ENCODE peak calls at places on chromosomes 7 and 10, in eight cellular contexts. One of them, this sample, is unnamed.

GRCh38 chr7:108268200-108268820 is 138.1 kb upstream of the LAMB4 start:
- DNase-seq in activated T-cell treated with anti-CD3 and anti-CD28 coated beads, Interleukin-2, amount 50 U/mL, for 24 hours: no peak
- DNase-seq in uterus: no peak
- DNase-seq in CD4-positive, alpha-beta memory T cell: no peak
- DNase-seq in AG20443: no peak
- DNase-seq in iPS-NIHi11: no peak
- DNase-seq in lung: no peak
- DNase-seq in activated T-helper 1 cell treated with anti-CD3 and anti-CD28 coated beads, Interleukin-2, amount 50 U/mL, for 16 hours: no peak
- DNase-seq in this sample: peak

GRCh38 chr7:6579446-6579845 is 2.2 kb downstream of the ZDHHC4 start:
- DNase-seq in lung: no peak
- DNase-seq in activated T-cell treated with anti-CD3 and anti-CD28 coated beads, Interleukin-2, amount 50 U/mL, for 24 hours: no peak
- DNase-seq in activated T-helper 1 cell treated with anti-CD3 and anti-CD28 coated beads, Interleukin-2, amount 50 U/mL, for 16 hours: no peak
- DNase-seq in AG20443: no peak
- DNase-seq in iPS-NIHi11: no peak
- DNase-seq in uterus: no peak
- DNase-seq in CD4-positive, alpha-beta memory T cell: no peak
- DNase-seq in this sample: no peak

GRCh38 chr7:5423844-5424688 is 432 bp upstream of the TNRC18 start:
- DNase-seq in CD4-positive, alpha-beta memory T cell: peak
- DNase-seq in uterus: peak
- DNase-seq in iPS-NIHi11: peak
- DNase-seq in activated T-cell treated with anti-CD3 and anti-CD28 coated beads, Interleukin-2, amount 50 U/mL, for 24 hours: peak
- DNase-seq in activated T-helper 1 cell treated with anti-CD3 and anti-CD28 coated beads, Interleukin-2, amount 50 U/mL, for 16 hours: no peak
- DNase-seq in lung: peak
- DNase-seq in AG20443: peak
- DNase-seq in this sample: peak

GRCh38 chr7:18116661-18117060 is 89.0 kb upstream of the PRPS1L1 start:
- DNase-seq in uterus: no peak
- DNase-seq in activated T-helper 1 cell treated with anti-CD3 and anti-CD28 coated beads, Interleukin-2, amount 50 U/mL, for 16 hours: no peak
- DNase-seq in iPS-NIHi11: no peak
- DNase-seq in CD4-positive, alpha-beta memory T cell: no peak
- DNase-seq in activated T-cell treated with anti-CD3 and anti-CD28 coated beads, Interleukin-2, amount 50 U/mL, for 24 hours: no peak
- DNase-seq in lung: no peak
- DNase-seq in AG20443: no peak
- DNase-seq in this sample: no peak

GRCh38 chr7:99720370-99721128 is 14.4 kb downstream of the CYP3A7 start:
- DNase-seq in activated T-helper 1 cell treated with anti-CD3 and anti-CD28 coated beads, Interleukin-2, amount 50 U/mL, for 16 hours: no peak
- DNase-seq in iPS-NIHi11: no peak
- DNase-seq in lung: no peak
- DNase-seq in AG20443: no peak
- DNase-seq in CD4-positive, alpha-beta memory T cell: peak
- DNase-seq in activated T-cell treated with anti-CD3 and anti-CD28 coated beads, Interleukin-2, amount 50 U/mL, for 24 hours: no peak
- DNase-seq in uterus: no peak
- DNase-seq in this sample: no peak

GRCh38 chr7:33841031-33841430 is 64.3 kb upstream of the BMPER start:
- DNase-seq in activated T-helper 1 cell treated with anti-CD3 and anti-CD28 coated beads, Interleukin-2, amount 50 U/mL, for 16 hours: no peak
- DNase-seq in activated T-cell treated with anti-CD3 and anti-CD28 coated beads, Interleukin-2, amount 50 U/mL, for 24 hours: no peak
- DNase-seq in CD4-positive, alpha-beta memory T cell: no peak
- DNase-seq in AG20443: no peak
- DNase-seq in lung: no peak
- DNase-seq in iPS-NIHi11: no peak
- DNase-seq in uterus: no peak
- DNase-seq in this sample: no peak

GRCh38 chr7:100373261-100373831 is at the start of gene PILRA:
- DNase-seq in lung: no peak
- DNase-seq in AG20443: peak
- DNase-seq in uterus: no peak
- DNase-seq in iPS-NIHi11: no peak
- DNase-seq in activated T-cell treated with anti-CD3 and anti-CD28 coated beads, Interleukin-2, amount 50 U/mL, for 24 hours: no peak
- DNase-seq in CD4-positive, alpha-beta memory T cell: no peak
- DNase-seq in activated T-helper 1 cell treated with anti-CD3 and anti-CD28 coated beads, Interleukin-2, amount 50 U/mL, for 16 hours: no peak
- DNase-seq in this sample: no peak

GRCh38 chr7:33778195-33778594 is 127.1 kb upstream of the BMPER start:
- DNase-seq in activated T-helper 1 cell treated with anti-CD3 and anti-CD28 coated beads, Interleukin-2, amount 50 U/mL, for 16 hours: no peak
- DNase-seq in CD4-positive, alpha-beta memory T cell: no peak
- DNase-seq in AG20443: no peak
- DNase-seq in activated T-cell treated with anti-CD3 and anti-CD28 coated beads, Interleukin-2, amount 50 U/mL, for 24 hours: no peak
- DNase-seq in uterus: no peak
- DNase-seq in lung: no peak
- DNase-seq in iPS-NIHi11: no peak
- DNase-seq in this sample: no peak

GRCh38 chr7:31102151-31102972 is 50.3 kb downstream of the ADCYAP1R1 start:
- DNase-seq in lung: no peak
- DNase-seq in CD4-positive, alpha-beta memory T cell: no peak
- DNase-seq in activated T-helper 1 cell treated with anti-CD3 and anti-CD28 coated beads, Interleukin-2, amount 50 U/mL, for 16 hours: no peak
- DNase-seq in activated T-cell treated with anti-CD3 and anti-CD28 coated beads, Interleukin-2, amount 50 U/mL, for 24 hours: no peak
- DNase-seq in AG20443: no peak
- DNase-seq in uterus: no peak
- DNase-seq in iPS-NIHi11: no peak
- DNase-seq in this sample: no peak

GRCh38 chr7:116443101-116443523 is 56.4 kb upstream of the CAV2 start:
- DNase-seq in lung: no peak
- DNase-seq in iPS-NIHi11: peak
- DNase-seq in activated T-cell treated with anti-CD3 and anti-CD28 coated beads, Interleukin-2, amount 50 U/mL, for 24 hours: no peak
- DNase-seq in AG20443: peak
- DNase-seq in CD4-positive, alpha-beta memory T cell: no peak
- DNase-seq in uterus: no peak
- DNase-seq in activated T-helper 1 cell treated with anti-CD3 and anti-CD28 coated beads, Interleukin-2, amount 50 U/mL, for 16 hours: no peak
- DNase-seq in this sample: peak

GRCh38 chr10:58460157-58460556 is 52.5 kb upstream of the BICC1 start:
- DNase-seq in iPS-NIHi11: no peak
- DNase-seq in activated T-helper 1 cell treated with anti-CD3 and anti-CD28 coated beads, Interleukin-2, amount 50 U/mL, for 16 hours: no peak
- DNase-seq in activated T-cell treated with anti-CD3 and anti-CD28 coated beads, Interleukin-2, amount 50 U/mL, for 24 hours: no peak
- DNase-seq in AG20443: no peak
- DNase-seq in uterus: no peak
- DNase-seq in lung: no peak
- DNase-seq in CD4-positive, alpha-beta memory T cell: no peak
- DNase-seq in this sample: no peak

GRCh38 chr10:97179731-97180366 is 5.9 kb downstream of the SLIT1 start:
- DNase-seq in AG20443: peak
- DNase-seq in iPS-NIHi11: peak
- DNase-seq in lung: no peak
- DNase-seq in uterus: no peak
- DNase-seq in CD4-positive, alpha-beta memory T cell: no peak
- DNase-seq in activated T-cell treated with anti-CD3 and anti-CD28 coated beads, Interleukin-2, amount 50 U/mL, for 24 hours: no peak
- DNase-seq in activated T-helper 1 cell treated with anti-CD3 and anti-CD28 coated beads, Interleukin-2, amount 50 U/mL, for 16 hours: no peak
- DNase-seq in this sample: peak

GRCh38 chr7:36208997-36209813 is 56.2 kb downstream of the EEPD1 start:
- DNase-seq in AG20443: no peak
- DNase-seq in activated T-cell treated with anti-CD3 and anti-CD28 coated beads, Interleukin-2, amount 50 U/mL, for 24 hours: no peak
- DNase-seq in activated T-helper 1 cell treated with anti-CD3 and anti-CD28 coated beads, Interleukin-2, amount 50 U/mL, for 16 hours: no peak
- DNase-seq in lung: no peak
- DNase-seq in iPS-NIHi11: no peak
- DNase-seq in CD4-positive, alpha-beta memory T cell: peak
- DNase-seq in uterus: no peak
- DNase-seq in this sample: no peak

GRCh38 chr10:78211476-78212110 is 177.9 kb downstream of the RPS24 start:
- DNase-seq in lung: no peak
- DNase-seq in iPS-NIHi11: peak
- DNase-seq in activated T-cell treated with anti-CD3 and anti-CD28 coated beads, Interleukin-2, amount 50 U/mL, for 24 hours: no peak
- DNase-seq in activated T-helper 1 cell treated with anti-CD3 and anti-CD28 coated beads, Interleukin-2, amount 50 U/mL, for 16 hours: no peak
- DNase-seq in AG20443: peak
- DNase-seq in CD4-positive, alpha-beta memory T cell: no peak
- DNase-seq in uterus: peak
- DNase-seq in this sample: peak

GRCh38 chr10:100348389-100348927 is 1.4 kb downstream of the SCD start:
- DNase-seq in lung: no peak
- DNase-seq in AG20443: no peak
- DNase-seq in activated T-helper 1 cell treated with anti-CD3 and anti-CD28 coated beads, Interleukin-2, amount 50 U/mL, for 16 hours: no peak
- DNase-seq in iPS-NIHi11: no peak
- DNase-seq in activated T-cell treated with anti-CD3 and anti-CD28 coated beads, Interleukin-2, amount 50 U/mL, for 24 hours: no peak
- DNase-seq in uterus: no peak
- DNase-seq in CD4-positive, alpha-beta memory T cell: no peak
- DNase-seq in this sample: no peak

GRCh38 chr10:123786306-123786705 is 105.3 kb downstream of the CPXM2 start:
- DNase-seq in activated T-cell treated with anti-CD3 and anti-CD28 coated beads, Interleukin-2, amount 50 U/mL, for 24 hours: no peak
- DNase-seq in AG20443: no peak
- DNase-seq in CD4-positive, alpha-beta memory T cell: no peak
- DNase-seq in lung: no peak
- DNase-seq in uterus: no peak
- DNase-seq in iPS-NIHi11: no peak
- DNase-seq in activated T-helper 1 cell treated with anti-CD3 and anti-CD28 coated beads, Interleukin-2, amount 50 U/mL, for 16 hours: no peak
- DNase-seq in this sample: no peak

GRCh38 chr7:114851406-114852025 is 70.4 kb upstream of the MDFIC start:
- DNase-seq in CD4-positive, alpha-beta memory T cell: no peak
- DNase-seq in AG20443: no peak
- DNase-seq in lung: no peak
- DNase-seq in uterus: no peak
- DNase-seq in activated T-helper 1 cell treated with anti-CD3 and anti-CD28 coated beads, Interleukin-2, amount 50 U/mL, for 16 hours: no peak
- DNase-seq in iPS-NIHi11: no peak
- DNase-seq in activated T-cell treated with anti-CD3 and anti-CD28 coated beads, Interleukin-2, amount 50 U/mL, for 24 hours: no peak
- DNase-seq in this sample: no peak